ENCODE peak calls at places on chromosomes 12 and 14, in seven cellular contexts. One of them, this sample, is unnamed.

GRCh38 chr12:69412655-69413054 is 53.1 kb downstream of the YEATS4 start:
- DNase-seq in heart right ventricle: no peak
- DNase-seq in suprapubic skin: no peak
- DNase-seq in spleen: no peak
- DNase-seq in HAP-1: no peak
- DNase-seq in uterus: no peak
- DNase-seq in tibial artery: no peak
- DNase-seq in this sample: no peak

GRCh38 chr12:51437471-51437870 is 12.8 kb downstream of the SLC4A8 start:
- DNase-seq in heart right ventricle: no peak
- DNase-seq in suprapubic skin: no peak
- DNase-seq in spleen: no peak
- DNase-seq in HAP-1: no peak
- DNase-seq in uterus: no peak
- DNase-seq in tibial artery: no peak
- DNase-seq in this sample: no peak

GRCh38 chr12:20212658-20213387 is 155.5 kb upstream of the PDE3A start:
- DNase-seq in heart right ventricle: peak; percentile 89
- DNase-seq in suprapubic skin: peak; percentile 87
- DNase-seq in spleen: no peak
- DNase-seq in HAP-1: peak; percentile 91
- DNase-seq in uterus: peak; percentile 84
- DNase-seq in tibial artery: peak; percentile 91
- DNase-seq in this sample: no peak

GRCh38 chr14:99415496-99416281 is 65.0 kb downstream of the SETD3 start:
- DNase-seq in heart right ventricle: peak; percentile 57
- DNase-seq in suprapubic skin: no peak
- DNase-seq in spleen: no peak
- DNase-seq in HAP-1: peak; percentile 75
- DNase-seq in uterus: no peak
- DNase-seq in tibial artery: peak; percentile 43
- DNase-seq in this sample: peak; percentile 44

GRCh38 chr14:58071341-58071740 is 80.7 kb downstream of the ARMH4 start:
- DNase-seq in heart right ventricle: no peak
- DNase-seq in suprapubic skin: no peak
- DNase-seq in spleen: no peak
- DNase-seq in HAP-1: no peak
- DNase-seq in uterus: no peak
- DNase-seq in tibial artery: no peak
- DNase-seq in this sample: no peak

GRCh38 chr12:3035171-3035570 is 42.0 kb upstream of the TSPAN9 start:
- DNase-seq in heart right ventricle: no peak
- DNase-seq in suprapubic skin: no peak
- DNase-seq in spleen: peak; percentile 42
- DNase-seq in HAP-1: no peak
- DNase-seq in uterus: no peak
- DNase-seq in tibial artery: no peak
- DNase-seq in this sample: no peak

GRCh38 chr14:56131004-56131864 is 13.0 kb downstream of the PELI2 start:
- DNase-seq in heart right ventricle: no peak
- DNase-seq in suprapubic skin: no peak
- DNase-seq in spleen: no peak
- DNase-seq in HAP-1: no peak
- DNase-seq in uterus: no peak
- DNase-seq in tibial artery: no peak
- DNase-seq in this sample: peak; percentile 57

GRCh38 chr14:106308839-106309389 is 782.5 kb downstream of the TMEM121 start:
- DNase-seq in heart right ventricle: no peak
- DNase-seq in suprapubic skin: no peak
- DNase-seq in spleen: peak; percentile 85
- DNase-seq in HAP-1: peak; percentile 59
- DNase-seq in uterus: no peak
- DNase-seq in tibial artery: no peak
- DNase-seq in this sample: no peak

GRCh38 chr12:8038659-8039114 is 6.2 kb downstream of the FOXJ2 start:
- DNase-seq in heart right ventricle: peak; percentile 67
- DNase-seq in suprapubic skin: no peak
- DNase-seq in spleen: no peak
- DNase-seq in HAP-1: peak; percentile 38
- DNase-seq in uterus: peak; percentile 49
- DNase-seq in tibial artery: no peak
- DNase-seq in this sample: peak; percentile 87

GRCh38 chr12:110280784-110281548 is at the start of gene ATP2A2:
- DNase-seq in heart right ventricle: peak; percentile 88
- DNase-seq in suprapubic skin: peak; percentile 94
- DNase-seq in spleen: peak; percentile 97
- DNase-seq in HAP-1: peak; percentile 91
- DNase-seq in uterus: peak; percentile 90
- DNase-seq in tibial artery: peak; percentile 83
- DNase-seq in this sample: peak; percentile 94

GRCh38 chr12:14193623-14194022 is 171.9 kb upstream of the ATF7IP start:
- DNase-seq in heart right ventricle: no peak
- DNase-seq in suprapubic skin: no peak
- DNase-seq in spleen: no peak
- DNase-seq in HAP-1: no peak
- DNase-seq in uterus: no peak
- DNase-seq in tibial artery: no peak
- DNase-seq in this sample: no peak

GRCh38 chr12:51009038-51009437 is 17.1 kb downstream of the SLC11A2 start:
- DNase-seq in heart right ventricle: peak; percentile 41
- DNase-seq in suprapubic skin: no peak
- DNase-seq in spleen: peak; percentile 88
- DNase-seq in HAP-1: peak; percentile 36
- DNase-seq in uterus: no peak
- DNase-seq in tibial artery: peak; percentile 79
- DNase-seq in this sample: no peak

GRCh38 chr12:105467710-105468366 is 137.3 kb downstream of the C12orf75 start:
- DNase-seq in heart right ventricle: peak; percentile 13
- DNase-seq in suprapubic skin: no peak
- DNase-seq in spleen: no peak
- DNase-seq in HAP-1: no peak
- DNase-seq in uterus: no peak
- DNase-seq in tibial artery: no peak
- DNase-seq in this sample: no peak

GRCh38 chr12:99027491-99027890 is 382.4 kb downstream of the APAF1 start:
- DNase-seq in heart right ventricle: no peak
- DNase-seq in suprapubic skin: no peak
- DNase-seq in spleen: no peak
- DNase-seq in HAP-1: no peak
- DNase-seq in uterus: no peak
- DNase-seq in tibial artery: no peak
- DNase-seq in this sample: no peak

GRCh38 chr14:104819361-104819771 is 18.5 kb downstream of the ZBTB42 start:
- DNase-seq in heart right ventricle: no peak
- DNase-seq in suprapubic skin: peak; percentile 70
- DNase-seq in spleen: peak; percentile 69
- DNase-seq in HAP-1: no peak
- DNase-seq in uterus: no peak
- DNase-seq in tibial artery: peak; percentile 17
- DNase-seq in this sample: no peak

GRCh38 chr14:41505491-41505890 is 101.2 kb upstream of the LRFN5 start:
- DNase-seq in heart right ventricle: no peak
- DNase-seq in suprapubic skin: no peak
- DNase-seq in spleen: no peak
- DNase-seq in HAP-1: no peak
- DNase-seq in uterus: no peak
- DNase-seq in tibial artery: no peak
- DNase-seq in this sample: no peak

GRCh38 chr14:54493293-54493692 is 4.5 kb upstream of the GMFB start:
- DNase-seq in heart right ventricle: no peak
- DNase-seq in suprapubic skin: no peak
- DNase-seq in spleen: no peak
- DNase-seq in HAP-1: no peak
- DNase-seq in uterus: no peak
- DNase-seq in tibial artery: no peak
- DNase-seq in this sample: no peak
- H3K4me3 ChIP-seq in heart right ventricle: no peak overlapping the region
- H3K4me3 ChIP-seq in suprapubic skin: no peak overlapping the region
- H3K4me3 ChIP-seq in spleen: no peak overlapping the region
- H3K4me3 ChIP-seq in HAP-1: no peak overlapping the region
- H3K4me3 ChIP-seq in uterus: no peak overlapping the region
- H3K4me3 ChIP-seq in tibial artery: no peak overlapping the region
- H3K4me3 ChIP-seq in this sample: no peak overlapping the region

DNA sequence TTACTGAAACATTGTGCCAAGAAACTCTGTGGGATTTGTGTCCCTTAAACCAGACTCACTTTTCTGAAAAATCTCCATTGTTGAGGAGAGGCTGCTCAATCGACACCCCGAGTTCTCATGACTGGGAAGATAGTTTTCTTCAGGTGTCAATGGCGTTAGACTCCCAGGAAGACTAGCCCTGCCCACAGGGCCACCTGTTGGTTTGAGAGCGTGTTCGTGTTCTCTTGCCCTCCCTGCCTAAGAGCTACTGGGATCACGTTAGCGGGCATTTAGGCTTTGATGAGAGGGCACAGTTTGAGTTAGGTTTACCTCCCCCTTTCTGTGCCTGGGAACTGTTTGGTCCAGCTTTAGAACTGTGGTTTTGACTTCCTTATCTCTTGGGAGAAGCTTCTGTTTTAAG is 10.7 kb upstream of the UNC119B start:
- DNase-seq in heart right ventricle: no peak
- DNase-seq in suprapubic skin: no peak
- DNase-seq in spleen: no peak
- DNase-seq in HAP-1: no peak
- DNase-seq in uterus: no peak
- DNase-seq in tibial artery: no peak
- DNase-seq in this sample: no peak
- H3K4me1 ChIP-seq in heart right ventricle: peaks cover 72% of the 10 kb centered on the region
- H3K4me1 ChIP-seq in suprapubic skin: no peaks in the 10 kb centered on the region
- H3K4me1 ChIP-seq in spleen: peaks cover 28% of the 10 kb centered on the region
- H3K4me1 ChIP-seq in HAP-1: no peaks in the 10 kb centered on the region
- H3K4me1 ChIP-seq in uterus: no peaks in the 10 kb centered on the region
- H3K4me1 ChIP-seq in tibial artery: peaks cover 17% of the 10 kb centered on the region
- H3K4me1 ChIP-seq in this sample: no peaks in the 10 kb centered on the region

GRCh38 chr12:41532072-41532471 is 344.0 kb downstream of the PDZRN4 start:
- DNase-seq in heart right ventricle: no peak
- DNase-seq in suprapubic skin: no peak
- DNase-seq in spleen: no peak
- DNase-seq in HAP-1: no peak
- DNase-seq in uterus: no peak
- DNase-seq in tibial artery: no peak
- DNase-seq in this sample: no peak
- H3K9me3 ChIP-seq in heart right ventricle: no peaks in the 10 kb centered on the region
- H3K9me3 ChIP-seq in suprapubic skin: no peaks in the 10 kb centered on the region
- H3K9me3 ChIP-seq in spleen: no peaks in the 10 kb centered on the region
- H3K9me3 ChIP-seq in HAP-1: no peaks in the 10 kb centered on the region
- H3K9me3 ChIP-seq in uterus: no peaks in the 10 kb centered on the region
- H3K9me3 ChIP-seq in tibial artery: no peaks in the 10 kb centered on the region
- H3K9me3 ChIP-seq in this sample: no peaks in the 10 kb centered on the region

GRCh38 chr12:92156704-92157395 is 11.2 kb upstream of the BTG1 start:
- DNase-seq in heart right ventricle: no peak
- DNase-seq in suprapubic skin: no peak
- DNase-seq in spleen: no peak
- DNase-seq in HAP-1: no peak
- DNase-seq in uterus: no peak
- DNase-seq in tibial artery: no peak
- DNase-seq in this sample: no peak

GRCh38 chr12:92158711-92159534 is 13.3 kb upstream of the BTG1 start:
- DNase-seq in heart right ventricle: no peak
- DNase-seq in suprapubic skin: no peak
- DNase-seq in spleen: no peak
- DNase-seq in HAP-1: no peak
- DNase-seq in uterus: no peak
- DNase-seq in tibial artery: no peak
- DNase-seq in this sample: no peak

GRCh38 chr12:92151916-92152315 is 6.3 kb upstream of the BTG1 start:
- DNase-seq in heart right ventricle: no peak
- DNase-seq in suprapubic skin: no peak
- DNase-seq in spleen: no peak
- DNase-seq in HAP-1: no peak
- DNase-seq in uterus: no peak
- DNase-seq in tibial artery: no peak
- DNase-seq in this sample: no peak

GRCh38 chr12:92155733-92156132 is 10.1 kb upstream of the BTG1 start:
- DNase-seq in heart right ventricle: no peak
- DNase-seq in suprapubic skin: no peak
- DNase-seq in spleen: no peak
- DNase-seq in HAP-1: no peak
- DNase-seq in uterus: no peak
- DNase-seq in tibial artery: no peak
- DNase-seq in this sample: no peak

DNA sequence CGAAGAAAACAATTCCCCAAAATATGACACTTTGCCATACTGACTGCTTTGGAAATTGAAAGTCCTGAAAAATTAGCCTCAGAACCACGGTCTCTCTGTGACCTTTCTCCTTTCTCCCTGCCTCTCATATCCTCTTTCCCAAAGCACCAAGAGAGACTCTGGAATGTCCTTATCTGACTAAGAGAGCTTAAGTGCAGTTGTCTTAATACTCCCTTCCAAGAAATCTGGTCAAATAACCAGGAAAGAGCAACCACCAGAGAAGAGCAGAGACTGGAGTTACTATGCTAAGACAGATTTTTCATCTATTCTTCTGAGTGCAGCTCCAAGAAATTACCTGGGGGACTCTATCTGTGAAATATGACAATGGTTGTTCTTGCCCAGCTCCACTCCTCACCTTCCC is 10.5 kb upstream of the BTG1 start:
- DNase-seq in heart right ventricle: no peak
- DNase-seq in suprapubic skin: no peak
- DNase-seq in spleen: no peak
- DNase-seq in HAP-1: no peak
- DNase-seq in uterus: no peak
- DNase-seq in tibial artery: no peak
- DNase-seq in this sample: no peak
- H3K4me3 ChIP-seq in heart right ventricle: no peak overlapping the region
- H3K4me3 ChIP-seq in suprapubic skin: no peak overlapping the region
- H3K4me3 ChIP-seq in spleen: peak overlapping the region; percentile 22
- H3K4me3 ChIP-seq in HAP-1: no peak overlapping the region
- H3K4me3 ChIP-seq in uterus: no peak overlapping the region
- H3K4me3 ChIP-seq in tibial artery: no peak overlapping the region
- H3K4me3 ChIP-seq in this sample: no peak overlapping the region

DNA sequence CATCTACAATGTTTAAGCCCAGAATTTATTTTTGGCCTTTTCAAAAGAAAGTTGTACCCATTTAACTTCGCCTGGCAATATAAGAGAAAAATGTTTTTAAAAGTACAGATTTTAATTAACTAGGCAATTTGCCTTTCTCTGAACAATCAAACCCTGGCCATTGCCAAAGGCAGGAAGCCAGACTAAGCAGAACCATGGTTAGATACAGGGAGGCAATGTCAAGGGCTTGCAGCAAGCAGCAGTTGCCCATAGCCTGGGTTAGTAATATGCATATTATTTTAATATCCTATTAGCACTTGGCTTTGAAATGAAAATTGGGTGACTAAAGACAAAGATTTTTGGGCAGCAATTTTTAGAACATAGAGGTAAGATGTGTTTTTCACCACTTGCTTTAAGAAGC is 51.1 kb upstream of the FRMD6 start:
- DNase-seq in heart right ventricle: no peak
- DNase-seq in suprapubic skin: no peak
- DNase-seq in spleen: no peak
- DNase-seq in HAP-1: no peak
- DNase-seq in uterus: no peak
- DNase-seq in tibial artery: no peak
- DNase-seq in this sample: no peak
- H3K4me1 ChIP-seq in heart right ventricle: no peaks in the 10 kb centered on the region
- H3K4me1 ChIP-seq in suprapubic skin: peaks cover 10% of the 10 kb centered on the region
- H3K4me1 ChIP-seq in spleen: no peaks in the 10 kb centered on the region
- H3K4me1 ChIP-seq in HAP-1: no peaks in the 10 kb centered on the region
- H3K4me1 ChIP-seq in uterus: no peaks in the 10 kb centered on the region
- H3K4me1 ChIP-seq in tibial artery: no peaks in the 10 kb centered on the region
- H3K4me1 ChIP-seq in this sample: no peaks in the 10 kb centered on the region

This sample was measured in pancreas.